ENCODE peak calls at places on chromosomes 1 and 21, in nine cellular contexts. J, Z, T, R, C, B, U, P and Y are unnamed samples.

GRCh38 chr1:159090566-159091546 is 14.3 kb upstream of the AIM2 start:
- DNase-seq in Z (no peak), J (no peak), R (no peak), U (no peak), T (no peak), C (no peak), B (no peak), P (no peak), Y (peak; percentile 48)

GRCh38 chr21:39649526-39649925 is 36.8 kb downstream of the B3GALT5 start:
- DNase-seq in T (no peak), R (no peak), J (no peak), C (no peak), P (no peak), Z (no peak), U (no peak), B (no peak), Y (no peak)

GRCh38 chr1:53361541-53361961 is 33.7 kb upstream of the LRP8 start:
- DNase-seq in P (no peak), C (peak; percentile 12), T (peak; percentile 49), R (no peak), Z (no peak), U (no peak), B (peak; percentile 41), J (no peak), Y (no peak)

GRCh38 chr1:56414728-56415224 is 164.6 kb downstream of the PLPP3 start:
- DNase-seq in T (peak; percentile 69), R (peak; percentile 81), Z (no peak), C (no peak), U (no peak), B (no peak), J (no peak), P (peak; percentile 68), Y (no peak)

GRCh38 chr1:153774780-153775431 is at the start of gene SLC27A3:
- DNase-seq in P (peak; percentile 79), Z (peak; percentile 94), J (peak; percentile 85), B (peak; percentile 94), U (peak; percentile 84), C (peak; percentile 87), R (peak; percentile 73), T (peak; percentile 80), Y (peak; percentile 40)

GRCh38 chr1:1923681-1924000 is 4.6 kb upstream of the TMEM52 start:
- DNase-seq in R (no peak), P (peak; percentile 28), C (no peak), J (no peak), T (no peak), U (no peak), Z (no peak), B (no peak), Y (no peak)

GRCh38 chr21:29164330-29164942 is 34.0 kb downstream of the MAP3K7CL start:
- DNase-seq in J (no peak), U (no peak), Z (no peak), C (no peak), B (no peak), T (no peak), P (peak; percentile 75), R (no peak), Y (peak; percentile 71)

GRCh38 chr1:41496080-41497055 is 11.9 kb upstream of the EDN2 start:
- DNase-seq in U (peak; percentile 97), J (peak; percentile 87), Z (peak; percentile 93), P (peak; percentile 93), R (no peak), T (peak; percentile 70), B (peak; percentile 97), C (peak; percentile 86), Y (peak; percentile 72)

GRCh38 chr1:36524359-36525062 is 41.8 kb upstream of the CSF3R start:
- DNase-seq in P (no peak), C (no peak), B (peak; percentile 10), U (no peak), J (no peak), R (no peak), T (no peak), Z (no peak), Y (no peak)

GRCh38 chr21:25573409-25574206 is 33.7 kb downstream of the MRPL39 start:
- DNase-seq in B (no peak), C (no peak), R (no peak), P (peak; percentile 49), T (no peak), Z (no peak), J (no peak), U (no peak), Y (peak; percentile 97)

GRCh38 chr1:91842056-91842455 is 43.9 kb downstream of the TGFBR3 start:
- DNase-seq in Z (no peak), T (no peak), R (no peak), B (no peak), U (no peak), J (no peak), C (no peak), P (no peak), Y (no peak)

GRCh38 chr1:233281711-233282581 is 13.6 kb downstream of the PCNX2 start:
- DNase-seq in T (no peak), R (no peak), U (no peak), J (no peak), B (no peak), Z (no peak), C (no peak), P (no peak), Y (peak; percentile 87)

GRCh38 chr1:191575180-191575579 is 583.1 kb upstream of the RGS18 start:
- DNase-seq in Z (no peak), J (no peak), B (no peak), U (no peak), T (no peak), R (no peak), P (no peak), C (no peak), Y (peak; percentile 25)

GRCh38 chr1:8941906-8942305 is 3.8 kb upstream of the CA6 start:
- DNase-seq in C (no peak), R (no peak), P (peak; percentile 34), B (no peak), J (no peak), Z (no peak), T (no peak), U (no peak), Y (peak; percentile 91)

GRCh38 chr21:46229133-46229922 is 754 bp upstream of the LSS start:
- DNase-seq in R (peak; percentile 31), U (peak; percentile 67), J (no peak), T (no peak), Z (peak; percentile 92), C (no peak), P (peak; percentile 75), B (peak; percentile 74), Y (no peak)

GRCh38 chr1:74505889-74506288 is 6.5 kb downstream of the LRRC53 start:
- DNase-seq in B (no peak), T (no peak), J (no peak), U (no peak), C (no peak), Z (no peak), P (no peak), R (no peak), Y (no peak)

GRCh38 chr1:246632584-246633168 is 66.4 kb downstream of the CNST start:
- DNase-seq in Z (no peak), J (no peak), C (no peak), T (no peak), P (peak; percentile 11), R (no peak), U (no peak), B (no peak), Y (peak; percentile 98)

GRCh38 chr1:1624443-1625403 is 7.2 kb upstream of the MMP23B start:
- DNase-seq in J (no peak), P (no peak), T (peak; percentile 51), B (no peak), C (no peak), R (no peak), Z (peak; percentile 72), U (peak; percentile 54), Y (no peak)

GRCh38 chr1:171142081-171142450 is 43.0 kb upstream of the FMO2 start:
- DNase-seq in P (no peak), R (peak; percentile 20), C (peak; percentile 81), T (no peak), U (peak; percentile 70), J (peak; percentile 42), B (peak; percentile 86), Z (no peak), Y (peak; percentile 50)

GRCh38 chr1:36238433-36238832 is 14.2 kb downstream of the THRAP3 start:
- DNase-seq in T (no peak), U (no peak), J (no peak), B (no peak), R (no peak), C (no peak), Z (no peak), P (no peak), Y (peak; percentile 61)

GRCh38 chr1:32249831-32250525 is 1.1 kb upstream of the LCK start:
- DNase-seq in U (peak; percentile 72), J (no peak), R (no peak), P (peak; percentile 45), C (no peak), B (peak; percentile 67), Z (no peak), T (peak; percentile 84), Y (no peak)

GRCh38 chr1:210143465-210144062 is 89.0 kb upstream of the SERTAD4 start:
- DNase-seq in U (peak; percentile 71), T (peak; percentile 58), P (peak; percentile 84), Z (peak; percentile 35), J (peak; percentile 78), B (peak; percentile 83), R (peak; percentile 52), C (peak; percentile 80), Y (peak; percentile 42)

GRCh38 chr1:69686367-69686984 is 118.8 kb downstream of the LRRC7 start:
- DNase-seq in R (no peak), J (no peak), B (no peak), P (no peak), T (no peak), Z (no peak), C (no peak), U (no peak), Y (no peak)
- TF ChIP-seq CTCF in R (no peak), J (no peak), B (no peak), P (no peak), T (no peak), Z (no peak), C (no peak), U (no peak), Y (no peak)

GRCh38 chr1:39117985-39118384 is 86.5 kb upstream of the MACF1 start:
- DNase-seq in R (no peak), B (no peak), C (no peak), T (no peak), Z (no peak), J (no peak), P (no peak), U (no peak), Y (no peak)
- H3K27ac ChIP-seq in R (peak overlapping the region; percentile 6), B (peak overlapping the region; percentile 37), C (no peak overlapping the region), T (peak overlapping the region; percentile 65), Z (peak overlapping the region; percentile 55), J (peak overlapping the region; percentile 60), P (peak overlapping the region; percentile 41), U (peak overlapping the region; percentile 1), Y (no peak overlapping the region)

DNA sequence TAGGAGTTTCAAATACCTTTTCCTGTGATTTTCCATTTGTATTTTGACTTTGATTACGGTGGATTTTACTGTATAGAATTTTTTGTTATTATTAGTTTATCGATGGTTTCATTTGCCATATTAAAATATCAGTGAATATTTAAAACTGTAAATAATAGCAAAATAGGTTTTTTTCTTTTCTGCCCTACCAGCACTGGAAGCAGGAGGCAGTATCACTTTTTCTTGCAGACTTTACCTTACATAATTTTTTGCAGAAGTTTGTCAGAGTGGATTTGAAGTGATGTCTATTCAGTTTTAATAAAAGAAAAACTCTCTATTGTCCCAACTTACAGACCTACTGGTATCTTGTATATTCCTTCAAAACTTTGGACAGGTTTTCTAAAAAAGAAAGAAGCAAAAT is 213.6 kb downstream of the CENPF start:
- DNase-seq in R (no peak), T (no peak), P (no peak), C (no peak), J (no peak), Z (no peak), B (no peak), U (no peak), Y (no peak)
- TF ChIP-seq CTCF in R (no peak), T (no peak), P (no peak), C (no peak), J (no peak), Z (no peak), B (no peak), U (no peak), Y (no peak)

GRCh38 chr1:205211839-205212241 is 338 bp upstream of the DSTYK start:
- DNase-seq in B (no peak), P (no peak), C (no peak), T (no peak), J (no peak), U (no peak), Z (no peak), R (no peak), Y (no peak)
- H3K27ac ChIP-seq in B (peak overlapping the region; percentile 92), P (peak overlapping the region; percentile 99), C (peak overlapping the region; percentile 95), T (peak overlapping the region; percentile 92), J (peak overlapping the region; percentile 98), U (peak overlapping the region; percentile 94), Z (peak overlapping the region; percentile 96), R (peak overlapping the region; percentile 93), Y (peak overlapping the region; percentile 88)